ENCODE peak calls at places on chromosomes 6 and 20, in four cellular contexts. One of them, this sample, is unnamed.

GRCh38 chr20:38227578-38228360 is 32.8 kb downstream of the KIAA1755 start:
- DNase-seq in stimulated activated CD4-positive, alpha-beta T cell treated with anti-CD3 and anti-CD28 coated beads, TNF-alpha, amount 100 ng/mL, for 1 hour: no peak
- DNase-seq in stimulated activated CD8-positive, alpha-beta memory T cell treated with anti-CD3 and anti-CD28 coated beads, Interleukin-15, amount 100 ng/mL, for 4 hours: no peak
- DNase-seq in H7: no peak
- DNase-seq in this sample: no peak

GRCh38 chr6:52362443-52363221 is 681 bp downstream of the PAQR8 start:
- DNase-seq in stimulated activated CD4-positive, alpha-beta T cell treated with anti-CD3 and anti-CD28 coated beads, TNF-alpha, amount 100 ng/mL, for 1 hour: no peak
- DNase-seq in stimulated activated CD8-positive, alpha-beta memory T cell treated with anti-CD3 and anti-CD28 coated beads, Interleukin-15, amount 100 ng/mL, for 4 hours: peak
- DNase-seq in H7: peak
- DNase-seq in this sample: peak

GRCh38 chr6:6968731-6969552 is 138.8 kb upstream of the RREB1 start:
- DNase-seq in stimulated activated CD4-positive, alpha-beta T cell treated with anti-CD3 and anti-CD28 coated beads, TNF-alpha, amount 100 ng/mL, for 1 hour: no peak
- DNase-seq in H7: no peak
- DNase-seq in stimulated activated CD8-positive, alpha-beta memory T cell treated with anti-CD3 and anti-CD28 coated beads, Interleukin-15, amount 100 ng/mL, for 4 hours: no peak
- DNase-seq in this sample: no peak

GRCh38 chr20:50215101-50215500 is 24.5 kb downstream of the CEBPB start:
- DNase-seq in stimulated activated CD4-positive, alpha-beta T cell treated with anti-CD3 and anti-CD28 coated beads, TNF-alpha, amount 100 ng/mL, for 1 hour: no peak
- DNase-seq in stimulated activated CD8-positive, alpha-beta memory T cell treated with anti-CD3 and anti-CD28 coated beads, Interleukin-15, amount 100 ng/mL, for 4 hours: no peak
- DNase-seq in H7: peak
- DNase-seq in this sample: no peak

GRCh38 chr20:38007526-38007925 is 25.7 kb downstream of the TTI1 start:
- DNase-seq in stimulated activated CD8-positive, alpha-beta memory T cell treated with anti-CD3 and anti-CD28 coated beads, Interleukin-15, amount 100 ng/mL, for 4 hours: no peak
- DNase-seq in H7: no peak
- DNase-seq in stimulated activated CD4-positive, alpha-beta T cell treated with anti-CD3 and anti-CD28 coated beads, TNF-alpha, amount 100 ng/mL, for 1 hour: no peak
- DNase-seq in this sample: no peak

GRCh38 chr6:80457044-80457933 is 350.8 kb downstream of the BCKDHB start:
- DNase-seq in stimulated activated CD4-positive, alpha-beta T cell treated with anti-CD3 and anti-CD28 coated beads, TNF-alpha, amount 100 ng/mL, for 1 hour: no peak
- DNase-seq in H7: no peak
- DNase-seq in stimulated activated CD8-positive, alpha-beta memory T cell treated with anti-CD3 and anti-CD28 coated beads, Interleukin-15, amount 100 ng/mL, for 4 hours: no peak
- DNase-seq in this sample: peak

GRCh38 chr20:40961176-40961575 is 67.4 kb upstream of the TOP1 start:
- DNase-seq in stimulated activated CD8-positive, alpha-beta memory T cell treated with anti-CD3 and anti-CD28 coated beads, Interleukin-15, amount 100 ng/mL, for 4 hours: no peak
- DNase-seq in stimulated activated CD4-positive, alpha-beta T cell treated with anti-CD3 and anti-CD28 coated beads, TNF-alpha, amount 100 ng/mL, for 1 hour: no peak
- DNase-seq in H7: no peak
- DNase-seq in this sample: no peak

GRCh38 chr20:44756011-44756688 is 10.5 kb downstream of the KCNK15 start:
- DNase-seq in stimulated activated CD4-positive, alpha-beta T cell treated with anti-CD3 and anti-CD28 coated beads, TNF-alpha, amount 100 ng/mL, for 1 hour: no peak
- DNase-seq in stimulated activated CD8-positive, alpha-beta memory T cell treated with anti-CD3 and anti-CD28 coated beads, Interleukin-15, amount 100 ng/mL, for 4 hours: no peak
- DNase-seq in H7: peak
- DNase-seq in this sample: no peak

GRCh38 chr20:4819901-4820300 is 98.2 kb downstream of the PRND start:
- DNase-seq in H7: no peak
- DNase-seq in stimulated activated CD8-positive, alpha-beta memory T cell treated with anti-CD3 and anti-CD28 coated beads, Interleukin-15, amount 100 ng/mL, for 4 hours: no peak
- DNase-seq in stimulated activated CD4-positive, alpha-beta T cell treated with anti-CD3 and anti-CD28 coated beads, TNF-alpha, amount 100 ng/mL, for 1 hour: no peak
- DNase-seq in this sample: no peak

GRCh38 chr6:7691675-7692452 is 34.0 kb upstream of the BMP6 start:
- DNase-seq in H7: no peak
- DNase-seq in stimulated activated CD4-positive, alpha-beta T cell treated with anti-CD3 and anti-CD28 coated beads, TNF-alpha, amount 100 ng/mL, for 1 hour: no peak
- DNase-seq in stimulated activated CD8-positive, alpha-beta memory T cell treated with anti-CD3 and anti-CD28 coated beads, Interleukin-15, amount 100 ng/mL, for 4 hours: no peak
- DNase-seq in this sample: peak

This sample was measured in ELF-1.